ENCODE peak calls at places on chromosomes 16 and 17, in ten cellular contexts. E is IMR-90, X is bronchial epithelial cell, S is gastrocnemius medialis, T is left ventricle myocardium inferior, M is body of pancreas, U is mammary epithelial cell, R is fibroblast of lung, J is tibial nerve, K is heart right ventricle. Y is an unnamed sample.
A peak's percentile ranks its signal among the peaks of the same experiment; 100 is the strongest.

GRCh38 chr17:46139365-46140210 is 53.6 kb downstream of the KANSL1 start:
- DNase-seq in S (no peak), K (no peak), J (no peak), E (no peak), T (no peak), R (no peak), U (no peak), M (no peak), X (no peak), Y (no peak)

GRCh38 chr17:62017912-62018311 is 47.2 kb downstream of the MED13 start:
- DNase-seq in X (peak; percentile 8), U (peak; percentile 11), T (no peak), E (peak; percentile 27), R (peak; percentile 38), M (no peak), K (no peak), J (no peak), S (no peak), Y (no peak)

GRCh38 chr16:64459821-64460220 is 662.0 kb downstream of the CDH11 start:
- DNase-seq in M (peak; percentile 15), S (no peak), U (no peak), X (peak; percentile 33), T (no peak), R (peak; percentile 80), J (no peak), K (no peak), E (peak; percentile 44), Y (no peak)

GRCh38 chr16:13756411-13756810 is 163.5 kb upstream of the ERCC4 start:
- DNase-seq in X (no peak), J (no peak), U (no peak), E (no peak), M (no peak), R (no peak), S (no peak), K (no peak), T (no peak), Y (no peak)

GRCh38 chr17:39099686-39100293 is 51.6 kb downstream of the PLXDC1 start:
- DNase-seq in U (no peak), S (peak; percentile 46), J (peak; percentile 41), E (peak; percentile 62), R (peak; percentile 67), K (peak; percentile 37), X (no peak), M (no peak), T (peak; percentile 70), Y (peak; percentile 44)

GRCh38 chr17:74773871-74774286 is 2.3 kb downstream of the NAT9 start:
- DNase-seq in X (no peak), K (no peak), M (no peak), E (peak; percentile 55), T (no peak), U (no peak), S (no peak), J (no peak), R (peak; percentile 66), Y (no peak)

GRCh38 chr17:7177954-7178477 is 1.2 kb downstream of the ASGR1 start:
- DNase-seq in U (no peak), M (peak; percentile 27), E (peak; percentile 71), T (no peak), K (no peak), R (peak; percentile 48), S (no peak), X (peak; percentile 29), J (no peak), Y (no peak)

GRCh38 chr16:14354561-14355351 is 275.3 kb downstream of the PARN start:
- DNase-seq in R (no peak), T (no peak), E (peak; percentile 18), K (no peak), X (peak; percentile 29), M (no peak), J (no peak), U (peak; percentile 23), S (peak; percentile 55), Y (no peak)

GRCh38 chr16:52470601-52471000 is 76.3 kb downstream of the TOX3 start:
- DNase-seq in X (no peak), E (no peak), U (no peak), M (no peak), K (no peak), J (no peak), S (no peak), R (no peak), T (no peak), Y (no peak)

GRCh38 chr16:51762081-51762995 is 611.3 kb upstream of the SALL1 start:
- DNase-seq in U (peak; percentile 49), J (peak; percentile 48), E (peak; percentile 70), S (no peak), X (peak; percentile 43), K (peak; percentile 73), M (peak; percentile 84), R (peak; percentile 69), T (peak; percentile 65), Y (peak; percentile 53)

GRCh38 chr16:84808812-84809211 is 11.0 kb upstream of the CRISPLD2 start:
- DNase-seq in M (no peak), T (no peak), R (no peak), E (no peak), U (no peak), X (no peak), J (peak; percentile 1), K (no peak), S (no peak), Y (no peak)

GRCh38 chr16:53642094-53642493 is 61.6 kb downstream of the RPGRIP1L start:
- DNase-seq in U (peak; percentile 9), T (no peak), S (no peak), E (no peak), J (no peak), K (no peak), X (peak; percentile 1), M (no peak), R (peak; percentile 63), Y (no peak)

GRCh38 chr17:77403854-77404253 is 263.1 kb downstream of the SEC14L1 start:
- DNase-seq in M (no peak), R (no peak), U (no peak), S (no peak), K (no peak), X (no peak), T (no peak), J (no peak), E (no peak), Y (no peak)

GRCh38 chr17:77398274-77398673 is 257.5 kb downstream of the SEC14L1 start:
- DNase-seq in S (no peak), R (no peak), E (no peak), M (no peak), K (no peak), U (no peak), T (no peak), X (no peak), J (no peak), Y (no peak)

GRCh38 chr17:77402159-77402731 is 261.5 kb downstream of the SEC14L1 start:
- DNase-seq in X (no peak), U (no peak), K (no peak), E (no peak), S (no peak), J (no peak), R (no peak), T (no peak), M (no peak), Y (no peak)

GRCh38 chr17:77399319-77399959 is 258.7 kb downstream of the SEC14L1 start:
- DNase-seq in S (no peak), T (no peak), J (no peak), R (no peak), X (no peak), E (no peak), K (no peak), M (no peak), U (no peak), Y (no peak)

DNA sequence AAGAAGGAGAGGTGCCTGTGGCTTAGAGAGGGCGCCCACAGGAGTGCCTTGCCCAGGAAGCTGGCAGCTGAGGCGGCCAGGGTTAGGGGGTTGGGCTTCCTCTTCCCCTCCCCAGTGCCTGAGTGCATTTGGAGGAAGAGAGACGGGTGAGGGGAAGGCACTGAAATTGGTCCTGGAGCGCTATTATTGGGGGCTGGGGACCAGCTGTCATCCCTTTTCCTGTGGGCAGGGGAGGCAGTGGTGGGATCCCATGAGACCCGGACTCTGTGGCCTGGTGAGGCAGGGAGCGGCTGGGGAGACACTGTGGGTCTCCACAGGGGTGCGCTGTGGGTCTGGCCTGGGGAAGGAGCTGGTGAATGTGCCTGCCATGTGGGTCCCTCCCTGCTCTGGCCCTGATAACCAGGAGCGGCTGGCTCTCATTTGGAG is 259.7 kb downstream of the SEC14L1 start:
- DNase-seq in X (no peak), E (no peak), M (no peak), S (no peak), R (no peak), U (no peak), T (peak; percentile 45), J (no peak), K (peak; percentile 57), Y (no peak)
- TF ChIP-seq CTCF in X (no peak), E (peak; percentile 41), M (no peak), S (peak; percentile 16), R (peak; percentile 39), U (peak; percentile 10), T (peak; percentile 64), J (peak; percentile 39), K (peak; percentile 13), Y (peak; percentile 33)

DNA sequence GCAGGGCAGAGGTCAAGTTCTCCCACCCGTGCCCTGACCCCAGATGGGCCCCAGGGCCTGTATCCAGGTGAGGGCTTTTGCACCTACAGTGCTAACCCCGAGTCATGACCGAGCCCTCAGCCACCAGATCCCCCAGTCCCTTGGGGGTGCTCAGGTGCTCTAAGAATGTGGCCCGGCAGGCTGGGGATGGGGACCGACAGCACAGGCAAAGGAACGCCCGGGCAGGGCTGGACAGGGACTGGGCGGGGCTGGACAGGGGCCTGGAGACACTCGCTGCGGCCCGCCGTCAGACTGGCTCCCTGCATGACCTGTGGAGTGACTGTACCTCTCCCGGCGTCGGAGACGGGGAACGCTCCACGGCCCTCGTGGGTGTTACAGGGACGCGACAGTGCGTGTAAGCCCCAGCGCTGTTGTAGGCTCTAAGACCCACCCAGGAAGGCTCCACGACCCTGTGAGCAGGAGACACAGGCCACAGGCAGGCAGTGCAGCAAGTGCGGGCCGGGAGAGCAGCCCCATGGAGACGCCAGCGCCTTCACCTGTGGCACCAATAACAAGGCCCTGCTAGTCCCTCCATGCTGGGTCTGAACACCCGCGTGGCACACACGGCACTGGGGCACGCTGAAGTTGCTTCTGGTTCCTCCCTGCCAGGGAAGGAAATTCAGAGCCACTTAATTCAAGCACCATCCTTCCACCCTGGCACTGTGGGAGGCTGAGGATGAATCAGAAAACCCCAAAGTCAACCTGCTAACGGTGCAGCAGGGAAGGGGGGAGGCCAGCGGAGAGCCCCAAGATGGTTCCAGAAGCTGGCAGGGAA is 38.7 kb downstream of the CBFA2T3 start:
- DNase-seq in T (no peak), K (peak; percentile 21), S (no peak), U (no peak), R (no peak), M (no peak), J (no peak), X (no peak), E (no peak), Y (no peak)
- H3K27me3 ChIP-seq in T (peaks cover 73% of the 10 kb centered on the region), K (peaks cover 10% of the 10 kb centered on the region), S (peaks cover 28% of the 10 kb centered on the region), U (peaks cover 42% of the 10 kb centered on the region), R (peaks cover 55% of the 10 kb centered on the region), M (no peaks in the 10 kb centered on the region), J (peaks cover 64% of the 10 kb centered on the region), X (peaks cover 26% of the 10 kb centered on the region), E (peaks cover 73% of the 10 kb centered on the region), Y (peaks cover 66% of the 10 kb centered on the region)

GRCh38 chr17:47621293-47622178 is 28.2 kb upstream of the KPNB1 start:
- DNase-seq in K (peak; percentile 24), U (peak; percentile 88), E (peak; percentile 91), T (no peak), R (peak; percentile 95), S (peak; percentile 63), M (peak; percentile 15), X (peak; percentile 90), J (no peak), Y (peak; percentile 69)
- TF ChIP-seq CTCF in K (no peak), U (no peak), E (no peak), T (no peak), R (no peak), S (no peak), M (no peak), X (no peak), J (no peak), Y (no peak)

GRCh38 chr17:79812206-79812968 is 15.5 kb upstream of the CBX8 start:
- DNase-seq in J (no peak), S (no peak), R (no peak), M (no peak), E (no peak), U (no peak), X (no peak), T (no peak), K (no peak), Y (no peak)
- H3K27me3 ChIP-seq in J (peaks cover 94% of the 10 kb centered on the region), S (peaks cover 92% of the 10 kb centered on the region), R (peaks cover 81% of the 10 kb centered on the region), M (peaks cover 3% of the 10 kb centered on the region), E (peaks cover 90% of the 10 kb centered on the region), U (peaks cover 24% of the 10 kb centered on the region), X (peaks cover 61% of the 10 kb centered on the region), T (peaks cover 99% of the 10 kb centered on the region), K (peaks cover 96% of the 10 kb centered on the region), Y (peaks cover 86% of the 10 kb centered on the region)